ENCODE peak calls at places on chromosomes 12 and 14, in four cellular contexts. O is effector memory CD8-positive, alpha-beta T cell; I is NCI-H748 treated with DMSO at 0.1 percent for 48 hours; K is NCI-H2029 treated with DMSO at 0.1 percent for 48 hours. N is an unnamed sample.

GRCh38 chr12:117361312-117361670 is at the start of gene NOS1:
- DNase-seq in K (no peak), O (no peak), I (no peak), N (no peak)

GRCh38 chr14:63436286-63437098 is 106.7 kb downstream of the PPP2R5E start:
- DNase-seq in O (no peak), K (no peak), I (no peak), N (no peak)

GRCh38 chr12:28026701-28027100 is 54.2 kb upstream of the PTHLH start:
- DNase-seq in K (no peak), O (no peak), I (no peak), N (no peak)

GRCh38 chr12:12008931-12009611 is 61.7 kb upstream of the BCL2L14 start:
- DNase-seq in I (peak; percentile 48), K (peak; percentile 97), O (peak; percentile 23), N (no peak)

GRCh38 chr12:126347421-126347820 is 1282.2 kb downstream of the AACS start:
- DNase-seq in K (no peak), I (no peak), O (no peak), N (no peak)

GRCh38 chr12:79873223-79873622 is 61.7 kb downstream of the PPP1R12A start:
- DNase-seq in K (no peak), O (no peak), I (no peak), N (no peak)

GRCh38 chr14:85599939-85600338 is 70.0 kb downstream of the FLRT2 start:
- DNase-seq in K (no peak), I (no peak), O (no peak), N (no peak)

GRCh38 chr14:78254911-78255431 is 84.8 kb downstream of the NRXN3 start:
- DNase-seq in K (peak; percentile 42), O (no peak), I (peak; percentile 27), N (no peak)

GRCh38 chr14:100823488-100823887 is 2.4 kb upstream of the MEG3 start:
- DNase-seq in K (no peak), O (no peak), I (no peak), N (no peak)

GRCh38 chr12:106136263-106136662 is 2.5 kb downstream of the NUAK1 start:
- DNase-seq in I (peak; percentile 83), O (peak; percentile 75), K (peak; percentile 89), N (peak; percentile 95)